ENCODE peak calls at places on chromosomes 13 and 19, in eight cellular contexts. O, Q, N, C, I, J, V and F are unnamed samples.

GRCh38 chr13:29161653-29162052 is 341.5 kb downstream of the MTUS2 start:
- DNase-seq in O (no peak), Q (no peak), N (no peak), C (no peak), I (no peak), J (no peak), V (no peak), F (no peak)

GRCh38 chr19:5147971-5148793 is 179.3 kb downstream of the KDM4B start:
- DNase-seq in O (no peak), Q (no peak), N (no peak), C (no peak), I (peak), J (peak), V (no peak), F (no peak)

GRCh38 chr19:40921005-40921897 is 39.2 kb upstream of the CYP2A7 start:
- DNase-seq in O (no peak), Q (peak), N (no peak), C (no peak), I (no peak), J (no peak), V (peak), F (no peak)

GRCh38 chr19:54523403-54523802 is 20.8 kb downstream of the LAIR2 start:
- DNase-seq in O (no peak), Q (no peak), N (no peak), C (no peak), I (no peak), J (no peak), V (no peak), F (peak)

GRCh38 chr13:87498681-87499080 is 172.5 kb upstream of the SLITRK5 start:
- DNase-seq in O (no peak), Q (peak), N (peak), C (no peak), I (no peak), J (no peak), V (no peak), F (no peak)

GRCh38 chr19:9597027-9597426 is 12.7 kb upstream of the ZNF121 start:
- DNase-seq in O (no peak), Q (peak), N (peak), C (no peak), I (peak), J (no peak), V (no peak), F (no peak)

GRCh38 chr13:23618341-23618740 is 48.1 kb downstream of the TNFRSF19 start:
- DNase-seq in O (no peak), Q (peak), N (peak), C (no peak), I (peak), J (no peak), V (no peak), F (no peak)

GRCh38 chr19:50705422-50706019 is 14.1 kb downstream of the SHANK1 start:
- DNase-seq in O (no peak), Q (peak), N (no peak), C (no peak), I (no peak), J (no peak), V (no peak), F (peak)

GRCh38 chr13:42266464-42266863 is 5.5 kb upstream of the AKAP11 start:
- DNase-seq in O (no peak), Q (peak), N (peak), C (no peak), I (no peak), J (no peak), V (no peak), F (no peak)

GRCh38 chr13:97004096-97004876 is 10.0 kb upstream of the OXGR1 start:
- DNase-seq in O (no peak), Q (peak), N (peak), C (no peak), I (no peak), J (no peak), V (no peak), F (no peak)

GRCh38 chr13:42876270-42876714 is 94.9 kb downstream of the FAM216B start:
- DNase-seq in O (no peak), Q (no peak), N (no peak), C (no peak), I (no peak), J (no peak), V (no peak), F (peak)